ENCODE peak calls at places on chromosomes 7 and 10, in nine cellular contexts. Y is IMR-90; V is astrocyte; X is CD8-positive, alpha-beta T cell; J is SK-N-SH; I is mucosa of descending colon; A is adrenal gland; Z is right lobe of liver; N is psoas muscle. M is an unnamed sample. For H3K9me3, the result is how much of the 10 kb centered on the place peaks cover.

GRCh38 chr7:111424768-111425167 is 137.5 kb downstream of the IMMP2L start:
- DNase-seq in N (no peak), Z (no peak), Y (peak), I (no peak), V (peak), X (no peak), A (no peak), J (no peak), M (no peak)

GRCh38 chr7:22420973-22421635 is 64.2 kb upstream of the RAPGEF5 start:
- DNase-seq in A (no peak), Z (no peak), V (no peak), X (no peak), I (no peak), N (no peak), J (no peak), Y (no peak), M (no peak)

GRCh38 chr10:86294346-86295265 is 72.0 kb downstream of the GRID1 start:
- DNase-seq in X (no peak), J (peak), Z (no peak), V (no peak), A (peak), N (no peak), I (no peak), Y (no peak), M (no peak)

GRCh38 chr7:41315764-41316163 is 387.1 kb downstream of the INHBA start:
- DNase-seq in X (no peak), Y (no peak), J (no peak), N (no peak), A (no peak), V (no peak), Z (peak), I (no peak), M (no peak)

GRCh38 chr10:70308121-70309060 is 24.6 kb upstream of the NPFFR1 start:
- DNase-seq in V (no peak), Y (no peak), N (no peak), J (no peak), Z (no peak), I (no peak), X (no peak), A (no peak), M (peak)

GRCh38 chr10:78852856-78853255 is 215.9 kb upstream of the ZMIZ1 start:
- DNase-seq in Y (peak), V (no peak), X (no peak), A (peak), I (no peak), Z (no peak), J (no peak), N (no peak), M (no peak)

GRCh38 chr10:62813981-62814380 is 2.2 kb downstream of the EGR2 start:
- DNase-seq in X (no peak), V (no peak), I (no peak), Y (no peak), Z (no peak), J (no peak), N (no peak), A (no peak), M (peak)

GRCh38 chr7:126700807-126701604 is 551.7 kb downstream of the GRM8 start:
- DNase-seq in I (peak), Y (peak), J (peak), Z (peak), N (no peak), V (peak), A (peak), X (peak), M (peak)

GRCh38 chr7:157482011-157482410 is 145.2 kb downstream of the DNAJB6 start:
- DNase-seq in Z (no peak), I (no peak), V (no peak), X (no peak), N (no peak), J (no peak), Y (no peak), A (no peak), M (no peak)

GRCh38 chr10:91163269-91163708 is 57.2 kb upstream of the PCGF5 start:
- DNase-seq in A (peak), Y (peak), X (peak), J (peak), V (peak), I (peak), N (peak), Z (peak), M (peak)

GRCh38 chr7:82020076-82020475 is 250.2 kb upstream of the HGF start:
- DNase-seq in Y (no peak), N (no peak), V (peak), I (no peak), X (no peak), J (no peak), A (no peak), Z (no peak), M (no peak)

GRCh38 chr7:33087858-33088257 is 21.3 kb downstream of the RP9 start:
- DNase-seq in J (no peak), Z (no peak), X (no peak), I (no peak), N (no peak), V (no peak), A (no peak), Y (no peak), M (no peak)

GRCh38 chr7:82559203-82559805 is 115.7 kb upstream of the CACNA2D1 start:
- DNase-seq in Z (no peak), Y (no peak), N (no peak), A (no peak), J (peak), I (no peak), X (no peak), V (no peak), M (no peak)

GRCh38 chr10:46515402-46516192 is 40.9 kb downstream of the GPRIN2 start:
- DNase-seq in Y (no peak), J (no peak), Z (no peak), A (peak), X (no peak), V (no peak), I (no peak), N (peak), M (no peak)

GRCh38 chr7:48528689-48529088 is 357.4 kb downstream of the ABCA13 start:
- DNase-seq in Y (no peak), V (no peak), J (no peak), A (no peak), I (no peak), Z (no peak), X (no peak), N (no peak), M (no peak)

GRCh38 chr7:79452495-79453265 is 787 bp downstream of the MAGI2 start:
- DNase-seq in Z (peak), V (peak), J (peak), N (peak), A (peak), I (peak), Y (peak), X (no peak), M (peak)

GRCh38 chr10:120424198-120424464 is 32.9 kb upstream of the PLPP4 start:
- DNase-seq in V (no peak), N (no peak), J (no peak), I (no peak), A (no peak), X (no peak), Z (no peak), Y (no peak), M (no peak)

GRCh38 chr10:4017336-4017735 is 232.3 kb upstream of the KLF6 start:
- DNase-seq in J (no peak), Y (no peak), I (no peak), Z (no peak), A (no peak), N (no peak), V (no peak), X (no peak), M (no peak)

GRCh38 chr10:43120116-43120947 is 17.9 kb upstream of the CSGALNACT2 start:
- DNase-seq in Y (no peak), J (no peak), X (no peak), I (peak), N (peak), A (no peak), Z (no peak), V (no peak), M (peak)

GRCh38 chr10:58152698-58153263 is 114.9 kb downstream of the IPMK start:
- DNase-seq in I (no peak), N (no peak), A (peak), V (peak), Z (peak), Y (peak), X (no peak), J (peak), M (no peak)

GRCh38 chr10:58157076-58157766 is 110.5 kb downstream of the IPMK start:
- DNase-seq in Z (no peak), J (no peak), Y (peak), A (no peak), I (no peak), N (no peak), V (peak), X (no peak), M (no peak)

GRCh38 chr10:58158806-58159205 is 108.9 kb downstream of the IPMK start:
- DNase-seq in Z (no peak), V (peak), I (no peak), J (peak), N (no peak), X (no peak), Y (peak), A (no peak), M (no peak)

GRCh38 chr10:58150290-58150689 is 117.4 kb downstream of the IPMK start:
- DNase-seq in Y (no peak), J (no peak), A (no peak), Z (no peak), V (no peak), X (no peak), N (no peak), I (no peak), M (no peak)

GRCh38 chr10:58153751-58154150 is 113.9 kb downstream of the IPMK start:
- DNase-seq in V (peak), Y (no peak), Z (no peak), J (no peak), N (no peak), A (no peak), I (no peak), X (no peak), M (no peak)
- TF ChIP-seq CTCF in V (no peak), Y (no peak), Z (no peak), J (no peak), N (no peak), A (no peak), I (no peak), X (no peak), M (no peak)

DNA sequence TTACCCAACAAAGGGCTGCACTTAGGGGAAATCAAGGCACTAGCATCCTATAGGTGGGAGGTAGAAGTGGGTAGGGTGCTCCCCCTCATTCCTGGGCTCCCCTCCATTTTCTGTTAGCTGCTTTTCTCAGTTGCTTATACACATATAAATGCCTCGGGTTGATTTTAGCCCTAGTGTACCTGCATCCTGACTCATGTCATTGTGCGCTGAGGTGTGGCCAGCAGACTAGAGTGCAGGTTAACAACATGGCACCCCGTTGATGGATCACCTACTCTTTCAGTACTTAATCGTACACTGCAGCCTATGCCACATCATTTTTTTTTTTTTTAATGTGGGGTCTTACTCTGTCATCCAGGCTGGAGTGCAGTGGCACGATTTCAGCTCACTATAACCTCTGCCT is 144.0 kb upstream of the ITGB1 start:
- DNase-seq in Z (no peak), X (no peak), J (no peak), I (no peak), N (no peak), V (no peak), Y (no peak), A (no peak), M (no peak)
- H3K9me3 ChIP-seq in Z (under half), X (under half), J (under half), I (under half), N (under half), V (under half), Y (under half), A (under half), M (under half)

GRCh38 chr10:114872519-114873087 is 51.0 kb downstream of the FHIP2A start:
- DNase-seq in V (no peak), N (no peak), A (no peak), J (no peak), Z (no peak), I (no peak), Y (no peak), X (no peak), M (no peak)

GRCh38 chr10:114877301-114877644 is 55.7 kb downstream of the FHIP2A start:
- DNase-seq in J (no peak), X (no peak), V (no peak), Y (no peak), Z (no peak), A (no peak), I (no peak), N (no peak), M (no peak)

GRCh38 chr10:114876602-114877300 is 55.2 kb downstream of the FHIP2A start:
- DNase-seq in I (no peak), V (no peak), Y (peak), Z (peak), X (peak), N (peak), J (peak), A (peak), M (peak)

GRCh38 chr10:114876169-114876568 is 54.6 kb downstream of the FHIP2A start:
- DNase-seq in X (no peak), I (no peak), Z (no peak), A (no peak), N (no peak), Y (no peak), V (no peak), J (no peak), M (no peak)

DNA sequence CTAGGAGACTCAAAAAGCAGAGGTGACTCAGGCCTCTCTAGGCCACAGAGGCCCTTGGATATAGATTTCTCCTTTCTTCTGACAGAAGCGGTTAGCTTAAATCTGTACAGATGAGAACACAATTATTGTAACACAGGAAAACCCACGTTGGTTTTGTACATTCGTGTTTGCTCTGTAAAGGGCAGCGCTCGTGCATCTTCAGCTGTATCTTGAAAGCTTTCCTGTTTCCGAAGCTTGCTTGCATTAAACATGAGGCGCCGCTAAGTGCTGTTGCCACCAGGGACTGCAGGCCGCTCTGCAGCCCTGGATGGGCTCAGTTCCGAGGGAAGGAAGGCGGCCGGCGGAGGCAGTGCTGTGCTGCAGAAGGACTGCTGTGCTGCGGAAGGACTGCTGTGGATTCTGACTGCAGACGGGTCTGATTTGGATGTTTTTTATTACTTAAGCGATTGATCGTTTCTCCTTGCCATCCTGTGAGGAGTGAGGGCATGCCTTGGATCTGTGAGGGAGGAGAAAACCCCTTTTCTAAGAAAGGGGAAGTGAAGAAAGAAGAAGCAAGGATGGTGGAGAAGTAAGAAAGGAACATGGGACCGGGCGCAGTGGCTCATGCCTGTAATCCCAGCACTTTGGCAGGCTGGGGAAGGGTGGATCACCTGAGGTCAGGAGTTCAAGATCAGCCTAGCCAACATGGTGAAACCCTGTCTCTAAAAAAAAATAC is 53.4 kb downstream of the FHIP2A start:
- DNase-seq in Y (peak), X (no peak), J (peak), N (no peak), I (no peak), V (peak), A (no peak), Z (peak), M (peak)
- TF ChIP-seq CTCF in Y (peak), X (no peak), J (no peak), N (no peak), I (no peak), V (no peak), A (no peak), Z (no peak), M (no peak)

DNA sequence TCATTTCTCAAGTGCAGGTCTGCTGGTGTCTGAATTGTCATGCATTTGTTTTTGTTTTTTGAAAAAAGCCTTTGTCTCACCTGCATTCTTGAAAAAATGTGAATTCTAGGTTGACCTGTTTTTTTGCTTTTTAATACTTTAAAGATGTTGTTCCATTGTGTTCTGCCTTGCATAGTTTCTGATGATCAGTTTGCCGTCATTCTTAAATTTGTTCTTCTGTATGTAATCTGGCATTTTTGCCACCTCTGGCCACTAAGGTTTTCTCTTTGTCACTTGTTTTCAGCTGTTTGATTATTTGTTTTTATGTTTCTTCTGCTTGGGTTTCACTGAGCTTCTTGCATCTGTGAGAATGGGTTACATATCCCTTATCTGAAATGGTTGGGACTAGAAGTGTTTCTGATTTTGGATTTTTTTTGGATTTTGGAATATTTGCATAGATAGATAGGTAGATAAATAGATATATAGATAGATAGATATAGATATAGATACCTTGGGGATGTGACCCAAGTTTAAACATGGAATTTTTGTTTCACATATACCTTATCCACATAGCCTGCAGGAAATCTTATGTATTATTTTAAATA is 16.5 kb downstream of the MGMT start:
- DNase-seq in I (no peak), V (no peak), J (no peak), Y (no peak), X (no peak), N (no peak), A (no peak), Z (no peak), M (no peak)
- H3K9me3 ChIP-seq in I (under half), V (under half), J (under half), Y (under half), X (under half), N (under half), A (under half), Z (under half), M (under half)

GRCh38 chr10:14541379-14541778 is 210.7 kb upstream of the FRMD4A start:
- DNase-seq in V (no peak), N (no peak), A (no peak), I (no peak), Z (no peak), Y (no peak), X (no peak), J (no peak), M (no peak)

GRCh38 chr10:14540611-14541010 is 209.9 kb upstream of the FRMD4A start:
- DNase-seq in I (no peak), X (no peak), J (no peak), V (no peak), N (no peak), A (no peak), Z (no peak), Y (no peak), M (no peak)

GRCh38 chr10:14543904-14544210 is 213.1 kb upstream of the FRMD4A start:
- DNase-seq in N (no peak), V (no peak), X (no peak), Y (no peak), Z (no peak), I (no peak), J (no peak), A (no peak), M (no peak)

GRCh38 chr10:14545827-14546226 is 215.1 kb upstream of the FRMD4A start:
- DNase-seq in A (no peak), Z (no peak), X (no peak), Y (peak), V (peak), J (no peak), N (no peak), I (no peak), M (no peak)

GRCh38 chr10:14543048-14543903 is 212.6 kb upstream of the FRMD4A start:
- DNase-seq in Y (no peak), A (peak), I (no peak), X (no peak), N (no peak), J (no peak), Z (peak), V (no peak), M (no peak)
- TF ChIP-seq CTCF in Y (peak), A (peak), I (no peak), X (peak), N (peak), J (peak), Z (peak), V (peak), M (peak)

DNA sequence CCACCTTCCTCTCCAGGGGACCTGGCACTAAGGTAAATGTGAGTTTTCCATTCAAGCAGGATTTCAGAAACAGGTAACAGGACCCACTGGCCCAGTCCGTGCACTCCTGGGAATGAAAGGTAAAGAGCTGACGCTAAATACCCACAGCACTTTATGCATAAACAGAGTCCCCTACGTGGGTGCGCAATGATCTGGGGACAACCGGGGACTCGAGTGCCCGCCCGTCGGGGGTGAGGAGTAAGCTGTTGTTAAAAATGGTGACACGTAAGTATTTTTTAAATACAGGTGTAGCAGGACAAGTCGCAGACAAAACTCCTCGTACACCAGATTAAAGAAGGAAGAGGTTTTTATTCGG is 47.2 kb upstream of the PPP2R2D start:
- DNase-seq in J (no peak), X (no peak), Z (no peak), V (no peak), N (no peak), I (no peak), A (no peak), Y (no peak), M (peak)
- H3K9me3 ChIP-seq in J (under half), X (under half), Z (under half), V (under half), N (under half), I (under half), A (under half), Y (under half), M (under half)

DNA sequence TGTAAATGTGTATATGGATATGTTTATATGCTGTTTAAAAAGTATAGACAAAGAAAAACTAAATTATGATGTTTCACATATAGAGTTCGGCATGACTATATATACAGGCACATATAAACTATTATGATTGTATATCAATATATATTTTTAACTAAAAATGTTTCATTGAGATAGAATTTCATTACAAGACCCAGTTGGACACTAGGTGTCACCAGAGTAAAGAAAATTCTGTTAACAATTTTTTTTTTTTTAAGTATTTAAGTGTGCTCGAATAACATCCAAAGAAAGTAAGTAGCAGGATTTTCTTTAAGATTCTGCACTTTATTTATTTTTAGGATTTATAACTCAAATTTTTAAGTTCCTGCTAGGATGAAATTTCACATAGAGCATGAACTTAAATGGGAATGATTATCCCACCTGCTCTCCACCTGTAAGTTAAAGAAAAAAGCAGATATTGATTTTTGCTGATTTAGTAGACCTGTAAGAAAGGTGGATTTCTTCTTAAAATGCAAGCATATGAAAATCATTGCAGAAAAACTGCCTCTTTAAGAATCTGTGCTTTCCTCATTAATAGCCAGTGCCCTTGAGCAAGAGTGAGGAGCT is 961.5 kb downstream of the PCDH15 start:
- DNase-seq in N (no peak), V (no peak), Z (no peak), I (no peak), J (peak), Y (peak), A (no peak), X (no peak), M (no peak)
- TF ChIP-seq CTCF in N (peak), V (peak), Z (peak), I (peak), J (peak), Y (peak), A (peak), X (no peak), M (peak)